ENCODE peak calls at places on chromosomes 11 and 22, in seven cellular contexts. P is GM23338, B is OCI-LY7, U is GM23248, N is HCT116, F is SK-N-SH, J is PC-9. K is an unnamed sample.

GRCh38 chr11:119376197-119376847 is 5.2 kb downstream of the USP2 start:
- DNase-seq in P (no peak), N (no peak), U (peak; percentile 42), J (no peak), B (peak; percentile 44), F (peak; percentile 33), K (no peak)

GRCh38 chr22:42993651-42994275 is 21.2 kb downstream of the PACSIN2 start:
- DNase-seq in J (peak; percentile 92), F (no peak), B (no peak), P (no peak), N (no peak), U (peak; percentile 82), K (no peak)

GRCh38 chr11:13486926-13487660 is 8.7 kb downstream of the PTH start:
- DNase-seq in J (no peak), F (no peak), B (peak; percentile 25), U (peak; percentile 67), N (no peak), P (peak; percentile 87), K (peak; percentile 76)

GRCh38 chr11:77126156-77126775 is 1.8 kb upstream of the MYO7A start:
- DNase-seq in U (no peak), F (no peak), J (no peak), N (no peak), B (no peak), P (peak; percentile 29), K (no peak)

GRCh38 chr22:50544078-50544745 is 1.5 kb upstream of the KLHDC7B start:
- DNase-seq in P (peak; percentile 93), B (peak; percentile 66), J (peak; percentile 74), F (peak; percentile 83), U (peak; percentile 90), N (no peak), K (peak; percentile 90)

GRCh38 chr11:105840391-105840790 is 181.6 kb downstream of the MSANTD4 start:
- DNase-seq in P (no peak), B (no peak), J (no peak), U (no peak), N (no peak), F (no peak), K (no peak)

GRCh38 chr22:31757265-31757664 is 3.4 kb downstream of the DEPDC5 start:
- DNase-seq in U (no peak), F (no peak), P (no peak), J (no peak), B (no peak), N (no peak), K (no peak)

GRCh38 chr22:25362883-25363240 is 143.4 kb downstream of the CRYBB2 start:
- DNase-seq in J (no peak), N (no peak), B (no peak), P (no peak), F (no peak), U (no peak), K (no peak)

GRCh38 chr22:40512426-40513136 is 123.9 kb downstream of the MRTFA start:
- DNase-seq in N (no peak), F (no peak), B (no peak), U (peak; percentile 98), J (peak; percentile 82), P (no peak), K (no peak)

GRCh38 chr22:26585104-26585790 is 4.7 kb downstream of the TPST2 start:
- DNase-seq in U (peak; percentile 93), N (no peak), P (no peak), F (peak; percentile 53), J (peak; percentile 50), B (no peak), K (no peak)

GRCh38 chr22:48896766-48897637 is 930.7 kb downstream of the BRD1 start:
- DNase-seq in B (no peak), J (no peak), N (no peak), P (no peak), U (no peak), F (no peak), K (no peak)

GRCh38 chr11:79160786-79161403 is 279.9 kb downstream of the TENM4 start:
- DNase-seq in J (no peak), U (peak; percentile 53), B (no peak), N (no peak), P (peak; percentile 26), F (no peak), K (peak; percentile 67)

GRCh38 chr11:7490054-7490453 is 4.7 kb downstream of the OLFML1 start:
- DNase-seq in N (no peak), F (no peak), B (no peak), J (peak; percentile 60), U (peak; percentile 85), P (no peak), K (no peak)

GRCh38 chr22:42326786-42327185 is 56.3 kb upstream of the TCF20 start:
- DNase-seq in J (no peak), N (no peak), P (no peak), B (no peak), F (no peak), U (no peak), K (no peak)

GRCh38 chr11:114820621-114821020 is 142.3 kb downstream of the NXPE2 start:
- DNase-seq in J (no peak), F (no peak), B (no peak), U (no peak), N (no peak), P (no peak), K (no peak)

GRCh38 chr11:131609317-131609716 is 238.9 kb downstream of the NTM start:
- DNase-seq in B (no peak), F (no peak), N (no peak), P (no peak), J (peak; percentile 11), U (peak; percentile 96), K (no peak)

GRCh38 chr11:69657911-69658605 is 17.1 kb downstream of the LTO1 start:
- DNase-seq in U (peak; percentile 35), P (peak; percentile 88), B (no peak), J (no peak), N (no peak), F (peak; percentile 38), K (no peak)

GRCh38 chr11:2878782-2879181 is 6.8 kb downstream of the CDKN1C start:
- DNase-seq in N (no peak), F (no peak), B (no peak), U (no peak), P (no peak), J (no peak), K (no peak)

GRCh38 chr11:2881974-2882362 is 3.6 kb downstream of the CDKN1C start:
- DNase-seq in F (no peak), P (no peak), N (no peak), J (no peak), B (no peak), U (no peak), K (no peak)

GRCh38 chr11:2882681-2883110 is 2.9 kb downstream of the CDKN1C start:
- DNase-seq in U (no peak), F (no peak), J (no peak), N (no peak), P (peak; percentile 50), B (no peak), K (no peak)

GRCh38 chr11:2880646-2881045 is 4.9 kb downstream of the CDKN1C start:
- DNase-seq in B (no peak), P (no peak), N (no peak), U (no peak), F (no peak), J (no peak), K (no peak)

GRCh38 chr11:2881076-2881973 is 4.2 kb downstream of the CDKN1C start:
- DNase-seq in F (no peak), U (no peak), N (no peak), J (no peak), B (no peak), P (no peak), K (no peak)
- H3K9me2 ChIP-seq in F (no peaks in the 10 kb centered on the region), U (no peaks in the 10 kb centered on the region), N (no peaks in the 10 kb centered on the region), J (no peaks in the 10 kb centered on the region), B (no peaks in the 10 kb centered on the region), P (no peaks in the 10 kb centered on the region), K (no peaks in the 10 kb centered on the region)

GRCh38 chr11:126640186-126640585 is 284.7 kb downstream of the ST3GAL4 start:
- DNase-seq in B (no peak), P (no peak), N (no peak), J (no peak), U (no peak), F (no peak), K (no peak)

GRCh38 chr11:126636911-126637799 is 281.7 kb downstream of the ST3GAL4 start:
- DNase-seq in B (no peak), P (no peak), N (no peak), U (peak; percentile 93), F (no peak), J (no peak), K (no peak)

GRCh38 chr11:126637800-126638175 is 282.3 kb downstream of the ST3GAL4 start:
- DNase-seq in J (no peak), N (no peak), U (peak; percentile 93), P (no peak), F (no peak), B (no peak), K (no peak)

GRCh38 chr11:126635511-126635910 is 280.0 kb downstream of the ST3GAL4 start:
- DNase-seq in F (no peak), J (no peak), B (no peak), P (no peak), N (no peak), U (no peak), K (no peak)

DNA sequence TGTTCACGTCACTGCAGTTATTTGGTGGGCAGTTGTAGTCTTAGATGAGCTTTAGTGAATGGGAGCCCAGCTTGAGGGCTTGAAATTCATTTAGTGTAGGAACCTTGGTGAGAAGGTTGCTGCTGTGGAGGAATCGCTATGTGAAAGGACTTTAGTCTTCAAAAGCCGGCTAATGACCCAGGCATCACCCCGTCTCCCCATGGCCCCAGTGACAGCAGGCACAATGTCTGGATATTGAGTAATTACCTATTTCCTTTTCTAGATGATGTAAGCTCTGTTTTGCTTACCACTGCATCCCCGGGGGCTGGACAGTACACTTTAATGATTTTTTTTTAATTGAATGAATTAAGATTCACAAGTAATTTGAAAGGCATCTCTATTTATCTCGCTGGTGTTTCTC is 283.2 kb downstream of the ST3GAL4 start:
- DNase-seq in P (no peak), J (no peak), U (peak; percentile 16), F (peak; percentile 27), N (no peak), B (no peak), K (no peak)
- H3K9me2 ChIP-seq in P (no peaks in the 10 kb centered on the region), J (no peaks in the 10 kb centered on the region), U (no peaks in the 10 kb centered on the region), F (no peaks in the 10 kb centered on the region), N (no peaks in the 10 kb centered on the region), B (no peaks in the 10 kb centered on the region), K (no peaks in the 10 kb centered on the region)

GRCh38 chr11:134488512-134488911 is 76.5 kb upstream of the B3GAT1 start:
- DNase-seq in J (no peak), P (no peak), U (no peak), N (no peak), B (no peak), F (no peak), K (no peak)

GRCh38 chr11:134486106-134486505 is 74.1 kb upstream of the B3GAT1 start:
- DNase-seq in F (no peak), P (no peak), U (no peak), B (no peak), J (no peak), N (no peak), K (no peak)

GRCh38 chr11:134489728-134490127 is 77.7 kb upstream of the B3GAT1 start:
- DNase-seq in U (no peak), F (no peak), J (no peak), B (no peak), P (no peak), N (no peak), K (no peak)

GRCh38 chr11:134486704-134487103 is 74.7 kb upstream of the B3GAT1 start:
- DNase-seq in U (no peak), F (no peak), N (no peak), J (no peak), P (no peak), B (no peak), K (no peak)

GRCh38 chr11:134488913-134489312 is 76.9 kb upstream of the B3GAT1 start:
- DNase-seq in U (no peak), N (no peak), J (no peak), P (no peak), F (no peak), B (no peak), K (no peak)
- H3K9me2 ChIP-seq in U (no peaks in the 10 kb centered on the region), N (no peaks in the 10 kb centered on the region), J (no peaks in the 10 kb centered on the region), P (peaks cover 5% of the 10 kb centered on the region), F (no peaks in the 10 kb centered on the region), B (no peaks in the 10 kb centered on the region), K (no peaks in the 10 kb centered on the region)

GRCh38 chr11:60206616-60207015 is 23.7 kb upstream of the MS4A6A start:
- DNase-seq in F (no peak), B (no peak), U (no peak), J (no peak), P (no peak), N (no peak), K (no peak)
- H3K9me2 ChIP-seq in F (no peaks in the 10 kb centered on the region), B (no peaks in the 10 kb centered on the region), U (peaks cover 4% of the 10 kb centered on the region), J (no peaks in the 10 kb centered on the region), P (peaks cover 11% of the 10 kb centered on the region), N (no peaks in the 10 kb centered on the region), K (no peaks in the 10 kb centered on the region)